ENCODE peak calls at places on chromosomes 11 and 22, in eight cellular contexts. J, L, Z, C, M, U, E and A are unnamed samples.
A peak's percentile ranks its signal among the peaks of the same experiment; 100 is the strongest.

GRCh38 chr22:19868333-19868732 is 13.7 kb upstream of the GNB1L start:
- DNase-seq in J (no peak), L (no peak), Z (no peak), C (no peak), M (no peak), U (no peak), E (no peak), A (peak; percentile 35)

GRCh38 chr22:38758276-38758945 is 2.6 kb upstream of the SUN2 start:
- DNase-seq in J (no peak), L (peak; percentile 73), Z (no peak), C (no peak), M (no peak), U (no peak), E (no peak), A (peak; percentile 47)

GRCh38 chr22:41110968-41111367 is 18.6 kb downstream of the EP300 start:
- DNase-seq in J (no peak), L (no peak), Z (no peak), C (no peak), M (no peak), U (no peak), E (no peak), A (peak; percentile 64)

GRCh38 chr11:92703431-92703830 is 266.0 kb upstream of the MTNR1B start:
- DNase-seq in J (no peak), L (no peak), Z (peak; percentile 35), C (peak; percentile 49), M (no peak), U (no peak), E (no peak), A (no peak)

GRCh38 chr11:1197431-1197885 is 25.4 kb upstream of the MUC5B start:
- DNase-seq in J (no peak), L (no peak), Z (no peak), C (no peak), M (peak; percentile 9), U (peak; percentile 5), E (peak; percentile 14), A (peak; percentile 7)

GRCh38 chr11:10413268-10413667 is 41.8 kb upstream of the AMPD3 start:
- DNase-seq in J (peak; percentile 58), L (peak; percentile 18), Z (peak; percentile 22), C (peak; percentile 27), M (no peak), U (peak; percentile 33), E (no peak), A (no peak)

GRCh38 chr11:24697722-24698121 is 200.9 kb downstream of the LUZP2 start:
- DNase-seq in J (no peak), L (no peak), Z (peak; percentile 82), C (peak; percentile 30), M (no peak), U (no peak), E (no peak), A (no peak)

GRCh38 chr11:132943737-132944556 is 588.4 kb downstream of the OPCML start:
- DNase-seq in J (no peak), L (no peak), Z (no peak), C (no peak), M (no peak), U (no peak), E (peak; percentile 27), A (no peak)

GRCh38 chr11:75424396-75424795 is 8.6 kb downstream of the KLHL35 start:
- DNase-seq in J (no peak), L (no peak), Z (no peak), C (no peak), M (no peak), U (no peak), E (no peak), A (no peak)

GRCh38 chr22:25162561-25162960 is 37.1 kb upstream of the CRYBB3 start:
- DNase-seq in J (no peak), L (no peak), Z (no peak), C (no peak), M (no peak), U (no peak), E (no peak), A (no peak)

GRCh38 chr11:86668929-86669328 is 3.5 kb downstream of the ME3 start:
- DNase-seq in J (no peak), L (no peak), Z (no peak), C (no peak), M (no peak), U (no peak), E (no peak), A (no peak)

GRCh38 chr11:119166368-119167076 is 2.0 kb upstream of the NLRX1 start:
- DNase-seq in J (no peak), L (no peak), Z (peak; percentile 51), C (peak; percentile 67), M (no peak), U (no peak), E (no peak), A (peak; percentile 15)

GRCh38 chr11:31340903-31341572 is 28.5 kb downstream of the DCDC1 start:
- DNase-seq in J (no peak), L (peak; percentile 4), Z (peak; percentile 41), C (peak; percentile 18), M (no peak), U (no peak), E (no peak), A (no peak)

GRCh38 chr11:8693010-8693551 is 10.5 kb downstream of the RPL27A start:
- DNase-seq in J (no peak), L (no peak), Z (peak; percentile 57), C (no peak), M (peak; percentile 2), U (no peak), E (no peak), A (no peak)

GRCh38 chr22:35930933-35931332 is 97.7 kb downstream of the RBFOX2 start:
- DNase-seq in J (no peak), L (peak; percentile 20), Z (peak; percentile 80), C (peak; percentile 44), M (no peak), U (no peak), E (no peak), A (no peak)

DNA sequence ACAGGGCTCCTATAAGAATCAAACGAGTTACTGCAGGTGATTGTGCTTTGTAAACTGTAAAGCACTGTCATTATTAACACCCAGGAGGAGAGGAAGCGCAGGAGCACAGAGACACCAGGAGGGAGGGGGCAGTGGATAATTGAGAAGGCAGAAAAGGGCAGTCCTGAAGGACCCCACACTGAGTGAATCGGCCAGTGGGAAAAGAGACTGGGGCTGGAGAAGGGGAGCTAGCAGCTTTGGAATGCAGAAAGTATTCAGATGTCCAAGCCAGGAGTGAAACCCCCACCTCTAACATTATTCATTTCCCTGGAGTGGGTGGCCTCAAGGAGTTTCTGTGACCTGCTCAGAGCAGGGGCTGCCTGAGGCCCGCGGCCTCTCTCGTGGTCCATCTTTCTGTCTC is 38.0 kb upstream of the CDON start:
- DNase-seq in J (no peak), L (no peak), Z (no peak), C (no peak), M (no peak), U (no peak), E (no peak), A (no peak)
- H3K4me1 ChIP-seq in J (peaks cover 19% of the 10 kb centered on the region), L (peaks cover 35% of the 10 kb centered on the region), Z (no peaks in the 10 kb centered on the region), C (no peaks in the 10 kb centered on the region), M (no peaks in the 10 kb centered on the region), U (no peaks in the 10 kb centered on the region), E (peaks cover 7% of the 10 kb centered on the region), A (no peaks in the 10 kb centered on the region)

DNA sequence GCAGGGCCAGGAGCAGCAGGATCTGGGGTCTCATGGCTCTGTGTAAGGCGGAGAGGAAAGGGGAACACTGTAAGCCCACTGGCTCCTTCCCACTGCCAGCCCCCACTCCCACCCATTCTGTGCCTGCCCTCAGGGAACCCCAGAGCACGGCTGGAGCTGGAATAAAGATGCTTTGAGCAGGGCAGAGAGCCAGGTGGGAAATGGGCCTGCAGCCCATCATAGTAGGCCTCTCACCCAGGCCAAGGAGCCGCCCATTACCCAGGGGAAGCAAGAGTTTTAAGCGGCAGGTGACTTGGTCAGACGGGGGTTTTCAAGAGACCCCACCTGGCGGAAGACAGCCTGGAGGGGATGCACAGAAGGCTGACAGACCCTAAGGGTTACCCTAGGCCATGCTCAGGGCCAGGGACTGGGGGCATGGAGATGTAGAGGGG is 4.6 kb downstream of the LRRC32 start:
- DNase-seq in J (no peak), L (peak; percentile 8), Z (no peak), C (no peak), M (peak; percentile 19), U (peak; percentile 5), E (no peak), A (no peak)
- H3K4me1 ChIP-seq in J (peaks cover 59% of the 10 kb centered on the region), L (peaks cover 3% of the 10 kb centered on the region), Z (peaks cover 10% of the 10 kb centered on the region), C (no peaks in the 10 kb centered on the region), M (no peaks in the 10 kb centered on the region), U (peaks cover 20% of the 10 kb centered on the region), E (no peaks in the 10 kb centered on the region), A (no peaks in the 10 kb centered on the region)

GRCh38 chr11:32385998-32386397 is 49.3 kb downstream of the WT1 start:
- DNase-seq in J (no peak), L (peak; percentile 54), Z (peak; percentile 41), C (peak; percentile 47), M (peak; percentile 41), U (peak; percentile 24), E (no peak), A (no peak)

GRCh38 chr11:32390712-32391111 is 44.6 kb downstream of the WT1 start:
- DNase-seq in J (no peak), L (no peak), Z (no peak), C (no peak), M (no peak), U (no peak), E (no peak), A (no peak)

GRCh38 chr11:32382339-32383049 is 52.8 kb downstream of the WT1 start:
- DNase-seq in J (no peak), L (no peak), Z (no peak), C (peak; percentile 37), M (no peak), U (no peak), E (no peak), A (no peak)

GRCh38 chr11:32388871-32389770 is 46.2 kb downstream of the WT1 start:
- DNase-seq in J (no peak), L (no peak), Z (no peak), C (no peak), M (no peak), U (no peak), E (no peak), A (no peak)

DNA sequence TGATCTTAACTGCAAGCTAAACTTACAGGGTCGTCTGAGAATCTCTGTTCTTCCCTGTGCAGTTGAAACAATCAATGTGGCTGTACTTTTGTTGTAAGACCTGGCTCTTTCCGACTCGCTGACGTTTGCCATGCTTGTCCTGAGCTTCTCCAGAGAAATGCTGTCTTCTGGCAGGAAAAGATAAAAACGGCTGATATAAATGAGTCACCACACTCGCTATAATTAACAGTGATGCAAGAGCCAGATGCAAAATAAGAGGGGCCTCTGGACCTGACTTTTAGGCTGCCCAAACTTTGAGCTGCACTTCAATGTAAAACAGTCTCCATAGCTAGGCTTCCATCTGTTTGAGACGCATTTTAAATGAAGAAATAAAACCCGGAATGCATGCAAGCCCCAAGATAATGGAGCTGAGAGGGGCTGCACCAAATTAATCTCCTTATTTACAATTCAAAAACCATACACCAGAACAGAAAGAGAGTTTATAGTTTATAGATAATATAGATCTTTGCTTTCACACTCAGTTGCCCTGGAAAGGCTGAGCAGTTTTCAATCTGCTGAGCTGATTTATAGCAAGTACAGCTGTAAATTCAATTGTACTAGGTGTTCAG is 48.5 kb downstream of the WT1 start:
- DNase-seq in J (no peak), L (peak; percentile 64), Z (peak; percentile 7), C (peak; percentile 5), M (peak; percentile 72), U (no peak), E (no peak), A (no peak)
- H3K4me1 ChIP-seq in J (no peaks in the 10 kb centered on the region), L (peaks cover 11% of the 10 kb centered on the region), Z (no peaks in the 10 kb centered on the region), C (no peaks in the 10 kb centered on the region), M (peaks cover 10% of the 10 kb centered on the region), U (no peaks in the 10 kb centered on the region), E (no peaks in the 10 kb centered on the region), A (no peaks in the 10 kb centered on the region)

DNA sequence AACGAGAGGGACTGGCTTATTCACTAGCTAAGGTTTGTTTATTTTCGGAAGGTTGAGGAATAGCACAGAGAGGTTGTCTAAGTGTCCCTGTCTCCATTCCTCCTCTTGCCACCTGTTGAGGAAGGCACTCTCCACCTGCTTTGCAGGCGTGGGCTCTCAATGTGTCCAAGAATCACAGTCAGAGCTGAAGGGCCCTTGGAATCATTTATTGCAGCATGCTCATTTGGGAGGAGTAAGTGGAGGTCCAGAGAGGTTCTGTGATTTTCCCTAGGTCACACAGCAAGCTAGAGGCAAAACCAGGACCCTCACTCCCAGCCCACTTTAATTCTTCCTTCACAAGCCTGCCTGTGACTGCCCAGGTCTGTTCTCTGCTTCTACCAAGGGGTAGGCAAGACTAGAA is 21.3 kb downstream of the ZBTB16 start:
- DNase-seq in J (no peak), L (no peak), Z (no peak), C (no peak), M (no peak), U (no peak), E (no peak), A (no peak)
- H3K4me1 ChIP-seq in J (peaks cover 100% of the 10 kb centered on the region), L (no peaks in the 10 kb centered on the region), Z (no peaks in the 10 kb centered on the region), C (no peaks in the 10 kb centered on the region), M (peaks cover 16% of the 10 kb centered on the region), U (peaks cover 84% of the 10 kb centered on the region), E (peaks cover 100% of the 10 kb centered on the region), A (peaks cover 100% of the 10 kb centered on the region)